ENCODE peak calls at places on chromosome X, in six cellular contexts. One of them, this sample, is unnamed.

GRCh38 chrX:100911731-100912130 is 17.0 kb downstream of the XKRX start:
- DNase-seq in A549: no peak
- DNase-seq in endothelial cell of umbilical vein: peak
- DNase-seq in HepG2: no peak
- DNase-seq in H1: no peak
- DNase-seq in K562: no peak
- DNase-seq in this sample: no peak

GRCh38 chrX:80812176-80812575 is 2.5 kb upstream of the BRWD3 start:
- DNase-seq in A549: peak
- DNase-seq in endothelial cell of umbilical vein: peak
- DNase-seq in HepG2: peak
- DNase-seq in H1: no peak
- DNase-seq in K562: no peak
- DNase-seq in this sample: peak

GRCh38 chrX:20063716-20064351 is 52.9 kb downstream of the MAP7D2 start:
- DNase-seq in A549: no peak
- DNase-seq in endothelial cell of umbilical vein: no peak
- DNase-seq in HepG2: no peak
- DNase-seq in H1: no peak
- DNase-seq in K562: peak
- DNase-seq in this sample: peak

GRCh38 chrX:41909068-41909467 is 14.3 kb downstream of the CASK start:
- DNase-seq in A549: no peak
- DNase-seq in endothelial cell of umbilical vein: no peak
- DNase-seq in HepG2: no peak
- DNase-seq in H1: no peak
- DNase-seq in K562: no peak
- DNase-seq in this sample: no peak

GRCh38 chrX:55486736-55487135 is 2.9 kb downstream of the USP51 start:
- DNase-seq in A549: peak
- DNase-seq in endothelial cell of umbilical vein: no peak
- DNase-seq in HepG2: no peak
- DNase-seq in H1: no peak
- DNase-seq in K562: no peak
- DNase-seq in this sample: no peak

GRCh38 chrX:107748490-107748889 is 27.1 kb downstream of the TSC22D3 start:
- DNase-seq in A549: no peak
- DNase-seq in endothelial cell of umbilical vein: no peak
- DNase-seq in HepG2: no peak
- DNase-seq in H1: no peak
- DNase-seq in K562: no peak
- DNase-seq in this sample: no peak

GRCh38 chrX:53088136-53088974 is 5.6 kb upstream of the KANTR start:
- DNase-seq in A549: peak
- DNase-seq in endothelial cell of umbilical vein: peak
- DNase-seq in HepG2: no peak
- DNase-seq in H1: no peak
- DNase-seq in K562: no peak
- DNase-seq in this sample: no peak

GRCh38 chrX:50818986-50819385 is 5.0 kb upstream of the SHROOM4 start:
- DNase-seq in A549: no peak
- DNase-seq in endothelial cell of umbilical vein: no peak
- DNase-seq in HepG2: no peak
- DNase-seq in H1: no peak
- DNase-seq in K562: no peak
- DNase-seq in this sample: no peak

GRCh38 chrX:36930491-36930890 is 77.7 kb upstream of the FAM47C start:
- DNase-seq in A549: no peak
- DNase-seq in endothelial cell of umbilical vein: no peak
- DNase-seq in HepG2: no peak
- DNase-seq in H1: no peak
- DNase-seq in K562: no peak
- DNase-seq in this sample: no peak

GRCh38 chrX:108541286-108541685 is 101.6 kb downstream of the COL4A5 start:
- DNase-seq in A549: no peak
- DNase-seq in endothelial cell of umbilical vein: no peak
- DNase-seq in HepG2: no peak
- DNase-seq in H1: peak
- DNase-seq in K562: no peak
- DNase-seq in this sample: no peak

GRCh38 chrX:12206413-12206812 is 68.1 kb downstream of the FRMPD4 start:
- DNase-seq in A549: no peak
- DNase-seq in endothelial cell of umbilical vein: no peak
- DNase-seq in HepG2: no peak
- DNase-seq in H1: no peak
- DNase-seq in K562: no peak
- DNase-seq in this sample: no peak

GRCh38 chrX:12210196-12210815 is 72.0 kb downstream of the FRMPD4 start:
- DNase-seq in A549: peak
- DNase-seq in endothelial cell of umbilical vein: no peak
- DNase-seq in HepG2: no peak
- DNase-seq in H1: no peak
- DNase-seq in K562: no peak
- DNase-seq in this sample: no peak

DNA sequence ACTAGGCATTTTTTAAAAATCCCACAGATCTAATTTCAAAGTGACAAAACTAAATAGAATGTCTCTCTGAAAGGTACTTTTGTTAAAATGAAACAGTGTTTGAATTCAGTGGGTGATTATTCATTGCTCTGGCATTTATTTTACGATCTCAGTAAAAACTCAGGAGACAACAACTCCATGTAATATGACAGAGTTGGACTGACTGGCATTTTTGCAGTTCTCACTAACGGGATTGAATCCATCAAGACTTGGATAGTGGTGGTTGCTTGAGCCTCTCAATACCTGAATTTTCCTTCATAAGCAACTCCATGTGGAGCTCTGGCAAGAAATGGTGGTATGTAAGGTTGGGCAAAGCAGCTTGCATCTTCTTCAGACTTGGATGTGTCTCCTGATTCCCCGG is 72.6 kb downstream of the FRMPD4 start:
- DNase-seq in A549: peak
- DNase-seq in endothelial cell of umbilical vein: no peak
- DNase-seq in HepG2: no peak
- DNase-seq in H1: no peak
- DNase-seq in K562: no peak
- DNase-seq in this sample: no peak
- H3K4me3 ChIP-seq in A549: peak
- H3K4me3 ChIP-seq in endothelial cell of umbilical vein: no peak
- H3K4me3 ChIP-seq in HepG2: no peak
- H3K4me3 ChIP-seq in H1: no peak
- H3K4me3 ChIP-seq in K562: no peak
- H3K4me3 ChIP-seq in this sample: no peak

GRCh38 chrX:69386681-69387080 is 117.4 kb upstream of the NALF2 start:
- DNase-seq in A549: no peak
- DNase-seq in endothelial cell of umbilical vein: no peak
- DNase-seq in HepG2: no peak
- DNase-seq in H1: no peak
- DNase-seq in K562: no peak
- DNase-seq in this sample: no peak

GRCh38 chrX:69388526-69388925 is 115.6 kb upstream of the NALF2 start:
- DNase-seq in A549: no peak
- DNase-seq in endothelial cell of umbilical vein: no peak
- DNase-seq in HepG2: no peak
- DNase-seq in H1: no peak
- DNase-seq in K562: no peak
- DNase-seq in this sample: no peak

GRCh38 chrX:69389221-69389620 is 114.9 kb upstream of the NALF2 start:
- DNase-seq in A549: no peak
- DNase-seq in endothelial cell of umbilical vein: no peak
- DNase-seq in HepG2: no peak
- DNase-seq in H1: no peak
- DNase-seq in K562: no peak
- DNase-seq in this sample: no peak

DNA sequence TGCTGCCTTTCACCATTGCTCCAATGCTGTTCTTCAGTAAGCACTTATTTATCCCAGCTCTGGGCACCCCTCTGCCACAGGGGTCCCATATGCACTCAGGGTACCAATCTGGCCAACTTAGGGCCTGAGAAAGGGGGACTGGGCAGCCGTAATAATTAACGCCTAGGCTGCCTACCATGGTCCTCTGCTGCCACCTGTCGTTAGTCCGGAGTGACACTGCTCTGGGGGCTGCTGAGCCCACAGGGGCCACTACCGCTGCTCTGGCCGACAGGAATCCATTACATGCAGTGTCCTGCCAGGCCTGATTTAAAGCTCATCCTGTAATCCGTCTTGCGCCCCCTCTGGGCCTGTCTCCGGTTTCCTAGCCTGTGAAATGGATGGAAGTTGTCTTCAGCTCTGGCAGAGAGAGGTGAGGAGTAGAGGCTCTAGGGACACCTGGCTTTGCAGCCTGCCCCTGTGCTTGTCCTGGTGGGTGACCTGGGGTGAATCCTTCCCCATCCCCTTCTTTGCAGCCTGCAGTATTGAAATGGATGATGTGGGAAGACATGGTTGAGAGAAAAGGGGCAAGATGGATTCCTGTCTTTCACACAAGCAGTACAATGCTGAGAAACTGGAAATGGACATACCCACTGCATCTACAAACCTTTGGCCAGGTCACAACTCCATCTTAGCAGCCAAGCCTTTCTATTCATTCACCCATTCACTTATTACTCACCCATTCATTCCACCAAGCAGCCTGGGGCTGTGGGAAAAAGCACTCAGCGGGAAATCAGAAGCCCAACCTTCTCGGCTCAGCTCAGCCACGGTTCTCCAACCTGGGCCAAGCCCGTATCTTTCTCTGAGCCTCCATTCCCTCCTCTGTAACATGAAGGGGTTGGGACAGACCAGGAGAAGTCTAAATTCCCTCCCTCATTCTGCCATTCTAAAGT is 116.3 kb upstream of the NALF2 start:
- DNase-seq in A549: peak
- DNase-seq in endothelial cell of umbilical vein: peak
- DNase-seq in HepG2: peak
- DNase-seq in H1: peak
- DNase-seq in K562: peak
- DNase-seq in this sample: peak
- TF ChIP-seq MAX in A549: no peak
- TF ChIP-seq MAX in endothelial cell of umbilical vein: no peak
- TF ChIP-seq MAX in HepG2: no peak
- TF ChIP-seq MAX in H1: no peak
- TF ChIP-seq MAX in K562: no peak
- TF ChIP-seq MAX in this sample: no peak

GRCh38 chrX:118727686-118728339 is 407 bp downstream of the IL13RA1 start:
- DNase-seq in A549: peak
- DNase-seq in endothelial cell of umbilical vein: peak
- DNase-seq in HepG2: peak
- DNase-seq in H1: no peak
- DNase-seq in K562: no peak
- DNase-seq in this sample: peak

GRCh38 chrX:118729043-118729652 is 1.7 kb downstream of the IL13RA1 start:
- DNase-seq in A549: no peak
- DNase-seq in endothelial cell of umbilical vein: no peak
- DNase-seq in HepG2: no peak
- DNase-seq in H1: no peak
- DNase-seq in K562: no peak
- DNase-seq in this sample: no peak

GRCh38 chrX:118724352-118724751 is 3.1 kb upstream of the IL13RA1 start:
- DNase-seq in A549: no peak
- DNase-seq in endothelial cell of umbilical vein: no peak
- DNase-seq in HepG2: no peak
- DNase-seq in H1: no peak
- DNase-seq in K562: no peak
- DNase-seq in this sample: peak

GRCh38 chrX:118724775-118725174 is 2.6 kb upstream of the IL13RA1 start:
- DNase-seq in A549: peak
- DNase-seq in endothelial cell of umbilical vein: no peak
- DNase-seq in HepG2: peak
- DNase-seq in H1: no peak
- DNase-seq in K562: peak
- DNase-seq in this sample: no peak

DNA sequence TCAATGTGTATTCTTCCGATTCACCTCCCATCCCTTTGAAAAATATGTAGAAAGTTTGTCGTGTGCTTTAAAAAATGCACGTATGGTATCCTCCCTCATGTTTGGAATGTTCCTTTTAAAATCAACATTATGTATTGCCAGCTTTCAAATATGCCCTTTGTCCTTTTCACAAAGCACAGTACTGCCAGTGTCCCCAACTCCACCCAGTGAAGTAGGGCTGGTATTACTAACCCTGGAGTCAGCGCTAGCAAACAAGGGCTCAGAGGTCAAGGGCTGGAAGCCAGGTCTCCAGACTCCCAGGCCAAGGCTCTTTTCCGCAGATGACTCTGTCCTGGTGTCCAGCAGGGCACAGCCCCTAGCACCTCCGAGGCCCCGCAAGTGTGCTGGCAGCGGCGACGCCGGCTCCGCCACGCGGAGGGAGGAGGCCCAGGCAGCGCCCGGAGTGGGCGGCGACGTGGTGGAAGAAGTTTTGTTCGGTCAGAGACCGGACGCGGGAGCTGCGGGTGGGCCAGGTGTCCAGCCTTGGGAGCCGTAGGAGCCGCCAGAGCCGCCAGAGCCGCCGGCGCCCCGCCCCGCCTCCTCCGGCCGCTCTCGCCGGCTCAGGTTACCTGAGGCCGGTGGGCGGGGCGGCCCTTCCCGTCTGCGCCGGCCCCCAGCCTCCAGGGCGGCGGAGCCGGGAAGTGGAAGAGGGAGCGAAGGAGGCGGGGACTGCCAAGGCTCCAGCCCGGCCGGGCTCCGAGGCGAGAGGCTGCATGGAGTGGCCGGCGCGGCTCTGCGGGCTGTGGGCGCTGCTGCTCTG is at the start of gene IL13RA1:
- DNase-seq in A549: peak
- DNase-seq in endothelial cell of umbilical vein: peak
- DNase-seq in HepG2: peak
- DNase-seq in H1: peak
- DNase-seq in K562: peak
- DNase-seq in this sample: peak
- TF ChIP-seq POLR2A in A549: peak
- TF ChIP-seq POLR2A in endothelial cell of umbilical vein: peak
- TF ChIP-seq POLR2A in HepG2: peak
- TF ChIP-seq POLR2A in H1: peak
- TF ChIP-seq POLR2A in K562: peak
- TF ChIP-seq POLR2A in this sample: no peak

DNA sequence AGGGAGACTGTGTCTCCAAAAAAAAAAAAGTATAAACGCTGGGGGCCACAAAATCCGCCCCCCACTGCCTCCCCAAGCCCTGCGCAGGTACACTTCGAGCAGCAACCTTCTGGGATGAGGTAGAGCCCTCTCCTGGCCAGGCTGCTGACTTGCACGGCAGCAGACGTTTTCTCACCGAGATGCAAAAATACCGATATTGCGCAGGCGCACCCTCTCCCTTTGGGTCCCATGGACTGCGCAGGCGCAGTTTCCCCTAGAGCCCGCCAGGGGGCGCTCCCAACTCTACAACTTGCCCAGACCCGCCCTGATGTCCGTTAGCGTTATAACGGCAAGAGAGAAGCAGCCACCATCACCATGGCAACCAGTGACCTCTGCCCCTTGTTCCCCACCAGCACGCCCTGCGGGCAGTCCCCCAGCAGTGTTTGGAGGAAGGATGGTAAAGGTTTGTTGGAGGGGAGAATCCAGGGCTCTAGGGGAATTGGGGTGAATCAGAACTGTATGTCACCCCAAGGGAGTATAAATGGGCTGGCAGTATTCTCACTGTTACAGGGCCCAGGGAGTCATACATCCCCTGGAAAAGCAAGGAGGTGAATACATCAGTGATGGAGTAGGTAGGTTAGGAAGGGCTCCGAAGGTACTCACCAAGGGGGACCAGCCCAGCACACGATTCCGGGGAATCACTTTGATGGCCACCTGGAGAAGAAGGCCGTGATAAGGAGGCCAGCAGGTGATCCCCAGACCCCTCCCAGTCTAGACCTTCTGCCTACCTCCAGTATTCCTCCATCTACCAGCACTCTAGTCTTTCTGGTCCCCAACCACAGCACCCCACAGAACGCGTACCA is 1.5 kb downstream of the PIM2 start:
- DNase-seq in A549: peak
- DNase-seq in endothelial cell of umbilical vein: peak
- DNase-seq in HepG2: peak
- DNase-seq in H1: peak
- DNase-seq in K562: peak
- DNase-seq in this sample: peak
- H3K4me3 ChIP-seq in A549: peak
- H3K4me3 ChIP-seq in endothelial cell of umbilical vein: no peak
- H3K4me3 ChIP-seq in HepG2: peak
- H3K4me3 ChIP-seq in H1: peak
- H3K4me3 ChIP-seq in K562: peak
- H3K4me3 ChIP-seq in this sample: peak